ENCODE peak calls at places on chromosomes 1 and 21, in ten cellular contexts. One of them, this sample, is unnamed. For H3K27me3, the result is how much of the 10 kb centered on the place peaks cover.

GRCh38 chr1:236345728-236346127 is 48.4 kb upstream of the EDARADD start:
- DNase-seq in transverse colon: no peak
- DNase-seq in lower lobe of right lung: no peak
- DNase-seq in body of pancreas: peak
- DNase-seq in ovary: no peak
- DNase-seq in left ventricle myocardium inferior: no peak
- DNase-seq in psoas muscle: no peak
- DNase-seq in SJCRH30: no peak
- DNase-seq in fibroblast of lung: no peak
- DNase-seq in uterus: no peak
- DNase-seq in this sample: no peak

GRCh38 chr21:46156678-46157077 is 1.3 kb upstream of the FTCD start:
- DNase-seq in psoas muscle: no peak
- DNase-seq in fibroblast of lung: no peak
- DNase-seq in body of pancreas: no peak
- DNase-seq in lower lobe of right lung: no peak
- DNase-seq in uterus: peak
- DNase-seq in transverse colon: no peak
- DNase-seq in ovary: no peak
- DNase-seq in left ventricle myocardium inferior: no peak
- DNase-seq in SJCRH30: no peak
- DNase-seq in this sample: no peak

GRCh38 chr1:219990782-219991510 is 55.4 kb downstream of the EPRS1 start:
- DNase-seq in psoas muscle: no peak
- DNase-seq in transverse colon: no peak
- DNase-seq in body of pancreas: no peak
- DNase-seq in SJCRH30: no peak
- DNase-seq in left ventricle myocardium inferior: no peak
- DNase-seq in fibroblast of lung: peak
- DNase-seq in lower lobe of right lung: no peak
- DNase-seq in ovary: no peak
- DNase-seq in uterus: no peak
- DNase-seq in this sample: no peak

GRCh38 chr1:108592030-108592759 is 32.3 kb downstream of the EEIG2 start:
- DNase-seq in left ventricle myocardium inferior: no peak
- DNase-seq in uterus: no peak
- DNase-seq in psoas muscle: no peak
- DNase-seq in body of pancreas: no peak
- DNase-seq in transverse colon: no peak
- DNase-seq in SJCRH30: no peak
- DNase-seq in fibroblast of lung: peak
- DNase-seq in ovary: no peak
- DNase-seq in lower lobe of right lung: no peak
- DNase-seq in this sample: no peak

GRCh38 chr1:46449223-46450159 is 40.1 kb upstream of the DMBX1 start:
- DNase-seq in SJCRH30: no peak
- DNase-seq in psoas muscle: no peak
- DNase-seq in uterus: no peak
- DNase-seq in ovary: no peak
- DNase-seq in transverse colon: no peak
- DNase-seq in body of pancreas: no peak
- DNase-seq in left ventricle myocardium inferior: no peak
- DNase-seq in fibroblast of lung: no peak
- DNase-seq in lower lobe of right lung: no peak
- DNase-seq in this sample: no peak

GRCh38 chr1:224183591-224184312 is 712 bp downstream of the DEGS1 start:
- DNase-seq in lower lobe of right lung: peak
- DNase-seq in ovary: peak
- DNase-seq in SJCRH30: peak
- DNase-seq in uterus: peak
- DNase-seq in psoas muscle: peak
- DNase-seq in transverse colon: peak
- DNase-seq in body of pancreas: peak
- DNase-seq in left ventricle myocardium inferior: peak
- DNase-seq in fibroblast of lung: peak
- DNase-seq in this sample: peak

GRCh38 chr21:38416791-38417190 is 81.5 kb downstream of the ERG start:
- DNase-seq in ovary: no peak
- DNase-seq in SJCRH30: no peak
- DNase-seq in lower lobe of right lung: no peak
- DNase-seq in uterus: no peak
- DNase-seq in transverse colon: no peak
- DNase-seq in psoas muscle: no peak
- DNase-seq in left ventricle myocardium inferior: no peak
- DNase-seq in fibroblast of lung: no peak
- DNase-seq in body of pancreas: no peak
- DNase-seq in this sample: no peak

GRCh38 chr1:159076753-159077656 is at the start of gene AIM2:
- DNase-seq in uterus: no peak
- DNase-seq in psoas muscle: no peak
- DNase-seq in SJCRH30: no peak
- DNase-seq in body of pancreas: peak
- DNase-seq in transverse colon: peak
- DNase-seq in ovary: no peak
- DNase-seq in fibroblast of lung: peak
- DNase-seq in lower lobe of right lung: peak
- DNase-seq in left ventricle myocardium inferior: no peak
- DNase-seq in this sample: no peak

GRCh38 chr21:29639366-29640232 is 300.2 kb downstream of the GRIK1 start:
- DNase-seq in left ventricle myocardium inferior: no peak
- DNase-seq in uterus: no peak
- DNase-seq in lower lobe of right lung: no peak
- DNase-seq in body of pancreas: no peak
- DNase-seq in transverse colon: no peak
- DNase-seq in fibroblast of lung: no peak
- DNase-seq in SJCRH30: no peak
- DNase-seq in psoas muscle: no peak
- DNase-seq in ovary: no peak
- DNase-seq in this sample: no peak

GRCh38 chr1:173920868-173921267 is 3.7 kb upstream of the SERPINC1 start:
- DNase-seq in body of pancreas: no peak
- DNase-seq in fibroblast of lung: no peak
- DNase-seq in uterus: no peak
- DNase-seq in left ventricle myocardium inferior: no peak
- DNase-seq in lower lobe of right lung: no peak
- DNase-seq in psoas muscle: no peak
- DNase-seq in ovary: no peak
- DNase-seq in SJCRH30: no peak
- DNase-seq in transverse colon: no peak
- DNase-seq in this sample: no peak

GRCh38 chr1:235516862-235517446 is 12.7 kb upstream of the B3GALNT2 start:
- DNase-seq in body of pancreas: no peak
- DNase-seq in lower lobe of right lung: no peak
- DNase-seq in psoas muscle: no peak
- DNase-seq in transverse colon: no peak
- DNase-seq in ovary: no peak
- DNase-seq in left ventricle myocardium inferior: no peak
- DNase-seq in fibroblast of lung: no peak
- DNase-seq in SJCRH30: no peak
- DNase-seq in uterus: no peak
- DNase-seq in this sample: no peak

GRCh38 chr1:93588206-93588605 is 93.4 kb downstream of the BCAR3 start:
- DNase-seq in SJCRH30: no peak
- DNase-seq in psoas muscle: no peak
- DNase-seq in fibroblast of lung: peak
- DNase-seq in transverse colon: no peak
- DNase-seq in ovary: no peak
- DNase-seq in left ventricle myocardium inferior: no peak
- DNase-seq in body of pancreas: no peak
- DNase-seq in uterus: no peak
- DNase-seq in lower lobe of right lung: no peak
- DNase-seq in this sample: no peak

GRCh38 chr1:89221341-89221740 is 22.6 kb upstream of the GBP4 start:
- DNase-seq in lower lobe of right lung: no peak
- DNase-seq in SJCRH30: no peak
- DNase-seq in transverse colon: no peak
- DNase-seq in ovary: no peak
- DNase-seq in fibroblast of lung: no peak
- DNase-seq in left ventricle myocardium inferior: no peak
- DNase-seq in uterus: no peak
- DNase-seq in psoas muscle: no peak
- DNase-seq in body of pancreas: no peak
- DNase-seq in this sample: no peak

GRCh38 chr1:5936126-5936525 is 56.1 kb downstream of the NPHP4 start:
- DNase-seq in fibroblast of lung: no peak
- DNase-seq in body of pancreas: no peak
- DNase-seq in psoas muscle: no peak
- DNase-seq in transverse colon: no peak
- DNase-seq in lower lobe of right lung: no peak
- DNase-seq in uterus: no peak
- DNase-seq in SJCRH30: no peak
- DNase-seq in left ventricle myocardium inferior: no peak
- DNase-seq in ovary: no peak
- DNase-seq in this sample: no peak

DNA sequence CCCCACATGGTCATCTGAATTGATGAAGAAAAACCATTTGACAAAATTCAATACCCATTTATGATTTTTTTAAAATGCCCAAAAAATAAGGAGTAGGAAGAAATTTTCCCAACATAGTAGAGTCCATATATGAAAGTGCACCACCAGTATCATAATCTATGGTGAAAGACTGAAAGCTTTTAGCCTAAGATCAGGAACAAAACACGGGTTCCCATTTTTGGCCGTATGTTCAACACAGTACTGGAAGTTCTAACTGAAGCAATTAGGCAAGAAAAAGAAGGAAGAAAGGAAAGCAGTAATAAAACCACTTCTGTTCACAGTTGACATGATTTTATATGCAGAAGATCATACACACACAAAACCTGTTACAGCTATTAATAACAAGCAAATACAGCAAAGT is 227.8 kb upstream of the RAB4A start:
- DNase-seq in fibroblast of lung: no peak
- DNase-seq in lower lobe of right lung: no peak
- DNase-seq in SJCRH30: no peak
- DNase-seq in transverse colon: no peak
- DNase-seq in psoas muscle: no peak
- DNase-seq in ovary: no peak
- DNase-seq in body of pancreas: no peak
- DNase-seq in uterus: no peak
- DNase-seq in left ventricle myocardium inferior: no peak
- DNase-seq in this sample: no peak
- H3K27me3 ChIP-seq in fibroblast of lung: under half
- H3K27me3 ChIP-seq in lower lobe of right lung: under half
- H3K27me3 ChIP-seq in SJCRH30: under half
- H3K27me3 ChIP-seq in transverse colon: under half
- H3K27me3 ChIP-seq in psoas muscle: under half
- H3K27me3 ChIP-seq in ovary: under half
- H3K27me3 ChIP-seq in body of pancreas: under half
- H3K27me3 ChIP-seq in uterus: under half
- H3K27me3 ChIP-seq in left ventricle myocardium inferior: under half
- H3K27me3 ChIP-seq in this sample: under half

DNA sequence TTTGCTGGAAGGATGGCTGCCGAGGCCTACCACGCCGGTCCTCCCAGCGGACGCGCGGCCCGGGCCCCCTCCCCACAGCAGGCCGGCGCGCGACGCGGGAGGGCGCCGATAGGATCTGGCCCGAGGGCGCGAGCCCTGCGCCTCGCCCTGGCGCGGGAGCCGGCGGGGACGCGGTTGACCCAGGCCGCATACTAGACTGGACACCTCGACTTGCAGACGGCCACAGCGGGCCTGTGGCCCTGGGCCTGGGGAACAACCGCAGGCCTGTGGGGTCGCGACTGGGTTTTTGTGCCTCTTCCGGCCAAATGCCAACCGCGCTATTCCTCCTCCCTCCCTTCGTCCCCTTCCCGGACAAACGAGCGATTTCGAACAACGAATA is 2.5 kb downstream of the NHLH2 start:
- DNase-seq in transverse colon: no peak
- DNase-seq in uterus: no peak
- DNase-seq in ovary: no peak
- DNase-seq in SJCRH30: no peak
- DNase-seq in body of pancreas: peak
- DNase-seq in left ventricle myocardium inferior: no peak
- DNase-seq in fibroblast of lung: no peak
- DNase-seq in lower lobe of right lung: no peak
- DNase-seq in psoas muscle: no peak
- DNase-seq in this sample: no peak
- H3K27me3 ChIP-seq in transverse colon: half or more
- H3K27me3 ChIP-seq in uterus: under half
- H3K27me3 ChIP-seq in ovary: under half
- H3K27me3 ChIP-seq in SJCRH30: under half
- H3K27me3 ChIP-seq in body of pancreas: half or more
- H3K27me3 ChIP-seq in left ventricle myocardium inferior: half or more
- H3K27me3 ChIP-seq in fibroblast of lung: half or more
- H3K27me3 ChIP-seq in lower lobe of right lung: half or more
- H3K27me3 ChIP-seq in psoas muscle: half or more
- H3K27me3 ChIP-seq in this sample: under half

DNA sequence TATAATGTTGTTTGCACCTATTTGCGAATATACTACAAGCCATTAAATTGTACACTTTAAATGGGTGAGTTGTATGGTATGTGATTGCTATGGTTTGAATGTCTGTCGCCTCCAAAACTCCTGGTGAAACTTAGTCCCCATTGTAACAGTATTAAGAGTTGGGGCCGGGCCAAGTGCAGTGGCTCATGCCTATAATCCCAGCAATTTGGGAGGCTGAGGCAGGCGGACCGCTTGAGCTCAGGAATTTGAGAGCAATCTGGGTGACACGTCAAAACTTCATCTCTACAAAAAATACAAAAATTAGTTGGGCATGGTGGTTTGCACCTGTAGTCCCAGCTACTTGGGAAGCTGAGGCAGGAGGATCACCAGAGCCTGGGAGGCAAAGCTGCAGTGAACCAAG is 12.0 kb upstream of the SIM2 start:
- DNase-seq in ovary: no peak
- DNase-seq in fibroblast of lung: no peak
- DNase-seq in lower lobe of right lung: no peak
- DNase-seq in transverse colon: no peak
- DNase-seq in left ventricle myocardium inferior: no peak
- DNase-seq in psoas muscle: no peak
- DNase-seq in SJCRH30: no peak
- DNase-seq in uterus: no peak
- DNase-seq in body of pancreas: no peak
- DNase-seq in this sample: no peak
- H3K27me3 ChIP-seq in ovary: under half
- H3K27me3 ChIP-seq in fibroblast of lung: under half
- H3K27me3 ChIP-seq in lower lobe of right lung: half or more
- H3K27me3 ChIP-seq in transverse colon: half or more
- H3K27me3 ChIP-seq in left ventricle myocardium inferior: half or more
- H3K27me3 ChIP-seq in psoas muscle: under half
- H3K27me3 ChIP-seq in SJCRH30: under half
- H3K27me3 ChIP-seq in uterus: under half
- H3K27me3 ChIP-seq in body of pancreas: under half
- H3K27me3 ChIP-seq in this sample: under half

DNA sequence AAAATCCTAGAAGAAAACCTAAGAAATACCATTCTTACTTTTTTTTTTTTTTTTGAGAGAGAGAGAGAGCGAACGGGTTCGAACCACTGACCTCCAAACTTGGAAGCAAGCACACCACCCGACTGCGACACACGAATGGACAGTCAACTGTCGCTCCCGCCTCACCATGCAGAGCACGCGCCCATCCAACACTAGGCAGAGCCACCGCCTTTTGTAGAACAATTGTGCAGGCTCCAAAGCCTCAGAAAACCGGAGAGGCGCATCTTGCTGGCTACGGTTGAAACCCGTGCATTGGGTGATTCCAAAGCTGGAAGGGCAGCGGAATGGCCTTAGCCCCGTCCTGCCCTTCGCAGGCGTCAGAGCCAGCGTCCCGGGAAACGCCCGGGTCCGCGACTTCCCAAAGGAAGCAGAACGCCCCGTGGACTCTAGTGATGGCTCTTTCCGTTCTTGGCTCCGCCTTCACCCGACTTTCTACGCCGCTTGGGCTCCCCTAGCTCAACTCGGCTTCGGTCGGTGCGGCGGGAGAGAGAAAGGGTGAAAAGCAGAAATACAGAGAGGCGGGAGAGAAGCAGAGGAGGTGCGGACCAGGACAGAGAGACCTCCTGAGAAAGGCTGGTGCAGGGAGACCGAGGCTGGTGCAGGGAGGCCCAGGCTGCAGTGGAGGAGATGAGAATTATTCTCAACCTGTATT is 99.8 kb downstream of the PRKAB2 start:
- DNase-seq in fibroblast of lung: no peak
- DNase-seq in psoas muscle: no peak
- DNase-seq in uterus: no peak
- DNase-seq in ovary: no peak
- DNase-seq in lower lobe of right lung: no peak
- DNase-seq in SJCRH30: no peak
- DNase-seq in body of pancreas: peak
- DNase-seq in transverse colon: no peak
- DNase-seq in left ventricle myocardium inferior: no peak
- DNase-seq in this sample: no peak
- H3K27me3 ChIP-seq in fibroblast of lung: under half
- H3K27me3 ChIP-seq in psoas muscle: half or more
- H3K27me3 ChIP-seq in uterus: under half
- H3K27me3 ChIP-seq in ovary: under half
- H3K27me3 ChIP-seq in lower lobe of right lung: half or more
- H3K27me3 ChIP-seq in SJCRH30: under half
- H3K27me3 ChIP-seq in body of pancreas: under half
- H3K27me3 ChIP-seq in transverse colon: half or more
- H3K27me3 ChIP-seq in left ventricle myocardium inferior: half or more
- H3K27me3 ChIP-seq in this sample: under half